ENCODE peak calls at places on chromosome 18, in nine cellular contexts. One of them, this sample, is unnamed.
A peak's percentile ranks its signal among the peaks of the same experiment; 100 is the strongest.

GRCh38 chr18:55289775-55290174 is 298.2 kb downstream of the TCF4 start:
- DNase-seq in mucosa of gallbladder: no peak
- DNase-seq in stimulated activated CD4-positive, alpha-beta T cell treated with anti-CD3 and anti-CD28 coated beads, Interleukin-15, amount 100 ng/mL, for 24 hours: no peak
- DNase-seq in right lobe of liver: no peak
- DNase-seq in DMS79 treated with DMSO at 0.1 percent for 48 hours: no peak
- DNase-seq in naive thymus-derived CD8-positive, alpha-beta T cell: no peak
- DNase-seq in NCI-H1417: no peak
- DNase-seq in right cardiac atrium: no peak
- DNase-seq in kidney glomerular epithelial cell: no peak
- DNase-seq in this sample: no peak

GRCh38 chr18:57128229-57128911 is 18.5 kb upstream of the BOD1L2 start:
- DNase-seq in NCI-H1417: no peak
- DNase-seq in right cardiac atrium: no peak
- DNase-seq in naive thymus-derived CD8-positive, alpha-beta T cell: no peak
- DNase-seq in mucosa of gallbladder: no peak
- DNase-seq in stimulated activated CD4-positive, alpha-beta T cell treated with anti-CD3 and anti-CD28 coated beads, Interleukin-15, amount 100 ng/mL, for 24 hours: no peak
- DNase-seq in kidney glomerular epithelial cell: no peak
- DNase-seq in DMS79 treated with DMSO at 0.1 percent for 48 hours: no peak
- DNase-seq in right lobe of liver: peak; percentile 50
- DNase-seq in this sample: no peak

GRCh38 chr18:24799176-24799575 is 338.7 kb downstream of the HRH4 start:
- DNase-seq in right cardiac atrium: no peak
- DNase-seq in stimulated activated CD4-positive, alpha-beta T cell treated with anti-CD3 and anti-CD28 coated beads, Interleukin-15, amount 100 ng/mL, for 24 hours: no peak
- DNase-seq in DMS79 treated with DMSO at 0.1 percent for 48 hours: no peak
- DNase-seq in kidney glomerular epithelial cell: no peak
- DNase-seq in NCI-H1417: no peak
- DNase-seq in right lobe of liver: no peak
- DNase-seq in naive thymus-derived CD8-positive, alpha-beta T cell: no peak
- DNase-seq in mucosa of gallbladder: no peak
- DNase-seq in this sample: no peak

GRCh38 chr18:3251963-3252277 is 4.3 kb downstream of the MYL12A start:
- DNase-seq in NCI-H1417: no peak
- DNase-seq in right lobe of liver: no peak
- DNase-seq in mucosa of gallbladder: no peak
- DNase-seq in naive thymus-derived CD8-positive, alpha-beta T cell: no peak
- DNase-seq in stimulated activated CD4-positive, alpha-beta T cell treated with anti-CD3 and anti-CD28 coated beads, Interleukin-15, amount 100 ng/mL, for 24 hours: no peak
- DNase-seq in kidney glomerular epithelial cell: no peak
- DNase-seq in DMS79 treated with DMSO at 0.1 percent for 48 hours: no peak
- DNase-seq in right cardiac atrium: no peak
- DNase-seq in this sample: no peak

GRCh38 chr18:50806208-50806616 is 13.6 kb downstream of the MRO start:
- DNase-seq in mucosa of gallbladder: peak; percentile 75
- DNase-seq in kidney glomerular epithelial cell: no peak
- DNase-seq in DMS79 treated with DMSO at 0.1 percent for 48 hours: no peak
- DNase-seq in right cardiac atrium: peak; percentile 59
- DNase-seq in right lobe of liver: no peak
- DNase-seq in NCI-H1417: no peak
- DNase-seq in naive thymus-derived CD8-positive, alpha-beta T cell: no peak
- DNase-seq in stimulated activated CD4-positive, alpha-beta T cell treated with anti-CD3 and anti-CD28 coated beads, Interleukin-15, amount 100 ng/mL, for 24 hours: no peak
- DNase-seq in this sample: peak; percentile 27

GRCh38 chr18:75010260-75010659 is 198.7 kb downstream of the PTGR3 start:
- DNase-seq in kidney glomerular epithelial cell: no peak
- DNase-seq in right cardiac atrium: no peak
- DNase-seq in stimulated activated CD4-positive, alpha-beta T cell treated with anti-CD3 and anti-CD28 coated beads, Interleukin-15, amount 100 ng/mL, for 24 hours: no peak
- DNase-seq in mucosa of gallbladder: no peak
- DNase-seq in naive thymus-derived CD8-positive, alpha-beta T cell: no peak
- DNase-seq in NCI-H1417: no peak
- DNase-seq in DMS79 treated with DMSO at 0.1 percent for 48 hours: no peak
- DNase-seq in right lobe of liver: no peak
- DNase-seq in this sample: no peak

GRCh38 chr18:42018831-42019230 is 63.8 kb downstream of the PIK3C3 start:
- DNase-seq in NCI-H1417: no peak
- DNase-seq in stimulated activated CD4-positive, alpha-beta T cell treated with anti-CD3 and anti-CD28 coated beads, Interleukin-15, amount 100 ng/mL, for 24 hours: no peak
- DNase-seq in DMS79 treated with DMSO at 0.1 percent for 48 hours: no peak
- DNase-seq in mucosa of gallbladder: no peak
- DNase-seq in right cardiac atrium: no peak
- DNase-seq in kidney glomerular epithelial cell: no peak
- DNase-seq in right lobe of liver: no peak
- DNase-seq in naive thymus-derived CD8-positive, alpha-beta T cell: no peak
- DNase-seq in this sample: no peak

GRCh38 chr18:52582061-52582460 is 242.1 kb downstream of the DCC start:
- DNase-seq in mucosa of gallbladder: no peak
- DNase-seq in kidney glomerular epithelial cell: no peak
- DNase-seq in NCI-H1417: no peak
- DNase-seq in DMS79 treated with DMSO at 0.1 percent for 48 hours: no peak
- DNase-seq in right lobe of liver: no peak
- DNase-seq in stimulated activated CD4-positive, alpha-beta T cell treated with anti-CD3 and anti-CD28 coated beads, Interleukin-15, amount 100 ng/mL, for 24 hours: no peak
- DNase-seq in right cardiac atrium: no peak
- DNase-seq in naive thymus-derived CD8-positive, alpha-beta T cell: no peak
- DNase-seq in this sample: no peak

GRCh38 chr18:59735269-59735860 is 38.1 kb upstream of the CCBE1 start:
- DNase-seq in right cardiac atrium: peak; percentile 69
- DNase-seq in mucosa of gallbladder: no peak
- DNase-seq in stimulated activated CD4-positive, alpha-beta T cell treated with anti-CD3 and anti-CD28 coated beads, Interleukin-15, amount 100 ng/mL, for 24 hours: no peak
- DNase-seq in right lobe of liver: no peak
- DNase-seq in DMS79 treated with DMSO at 0.1 percent for 48 hours: no peak
- DNase-seq in kidney glomerular epithelial cell: no peak
- DNase-seq in naive thymus-derived CD8-positive, alpha-beta T cell: no peak
- DNase-seq in NCI-H1417: no peak
- DNase-seq in this sample: no peak

GRCh38 chr18:69874058-69874457 is 73.6 kb downstream of the CD226 start:
- DNase-seq in mucosa of gallbladder: no peak
- DNase-seq in NCI-H1417: no peak
- DNase-seq in DMS79 treated with DMSO at 0.1 percent for 48 hours: no peak
- DNase-seq in right cardiac atrium: no peak
- DNase-seq in right lobe of liver: no peak
- DNase-seq in stimulated activated CD4-positive, alpha-beta T cell treated with anti-CD3 and anti-CD28 coated beads, Interleukin-15, amount 100 ng/mL, for 24 hours: no peak
- DNase-seq in naive thymus-derived CD8-positive, alpha-beta T cell: no peak
- DNase-seq in kidney glomerular epithelial cell: peak; percentile 31
- DNase-seq in this sample: no peak

GRCh38 chr18:61953161-61953560 is 60.4 kb upstream of the RNF152 start:
- DNase-seq in stimulated activated CD4-positive, alpha-beta T cell treated with anti-CD3 and anti-CD28 coated beads, Interleukin-15, amount 100 ng/mL, for 24 hours: no peak
- DNase-seq in naive thymus-derived CD8-positive, alpha-beta T cell: no peak
- DNase-seq in DMS79 treated with DMSO at 0.1 percent for 48 hours: no peak
- DNase-seq in right cardiac atrium: no peak
- DNase-seq in mucosa of gallbladder: no peak
- DNase-seq in kidney glomerular epithelial cell: no peak
- DNase-seq in NCI-H1417: no peak
- DNase-seq in right lobe of liver: no peak
- DNase-seq in this sample: no peak

GRCh38 chr18:29874519-29875098 is 1167.9 kb downstream of the DSC3 start:
- DNase-seq in kidney glomerular epithelial cell: peak; percentile 66
- DNase-seq in stimulated activated CD4-positive, alpha-beta T cell treated with anti-CD3 and anti-CD28 coated beads, Interleukin-15, amount 100 ng/mL, for 24 hours: no peak
- DNase-seq in mucosa of gallbladder: no peak
- DNase-seq in right lobe of liver: no peak
- DNase-seq in NCI-H1417: peak; percentile 35
- DNase-seq in naive thymus-derived CD8-positive, alpha-beta T cell: no peak
- DNase-seq in DMS79 treated with DMSO at 0.1 percent for 48 hours: no peak
- DNase-seq in right cardiac atrium: no peak
- DNase-seq in this sample: peak; percentile 78

GRCh38 chr18:427005-427404 is 73.5 kb downstream of the COLEC12 start:
- DNase-seq in right cardiac atrium: no peak
- DNase-seq in mucosa of gallbladder: no peak
- DNase-seq in DMS79 treated with DMSO at 0.1 percent for 48 hours: no peak
- DNase-seq in NCI-H1417: no peak
- DNase-seq in kidney glomerular epithelial cell: peak; percentile 57
- DNase-seq in naive thymus-derived CD8-positive, alpha-beta T cell: no peak
- DNase-seq in stimulated activated CD4-positive, alpha-beta T cell treated with anti-CD3 and anti-CD28 coated beads, Interleukin-15, amount 100 ng/mL, for 24 hours: peak; percentile 7
- DNase-seq in right lobe of liver: no peak
- DNase-seq in this sample: no peak

GRCh38 chr18:80147037-80147417 is 38.0 kb downstream of the ADNP2 start:
- DNase-seq in right cardiac atrium: no peak
- DNase-seq in DMS79 treated with DMSO at 0.1 percent for 48 hours: peak; percentile 6
- DNase-seq in naive thymus-derived CD8-positive, alpha-beta T cell: no peak
- DNase-seq in right lobe of liver: no peak
- DNase-seq in mucosa of gallbladder: no peak
- DNase-seq in kidney glomerular epithelial cell: no peak
- DNase-seq in NCI-H1417: peak; percentile 47
- DNase-seq in stimulated activated CD4-positive, alpha-beta T cell treated with anti-CD3 and anti-CD28 coated beads, Interleukin-15, amount 100 ng/mL, for 24 hours: no peak
- DNase-seq in this sample: no peak

GRCh38 chr18:56166914-56167313 is 471.5 kb downstream of the TXNL1 start:
- DNase-seq in right cardiac atrium: no peak
- DNase-seq in stimulated activated CD4-positive, alpha-beta T cell treated with anti-CD3 and anti-CD28 coated beads, Interleukin-15, amount 100 ng/mL, for 24 hours: no peak
- DNase-seq in mucosa of gallbladder: no peak
- DNase-seq in kidney glomerular epithelial cell: no peak
- DNase-seq in DMS79 treated with DMSO at 0.1 percent for 48 hours: no peak
- DNase-seq in naive thymus-derived CD8-positive, alpha-beta T cell: no peak
- DNase-seq in right lobe of liver: no peak
- DNase-seq in NCI-H1417: no peak
- DNase-seq in this sample: no peak

GRCh38 chr18:12032786-12033642 is 51.7 kb downstream of the IMPA2 start:
- DNase-seq in mucosa of gallbladder: no peak
- DNase-seq in naive thymus-derived CD8-positive, alpha-beta T cell: no peak
- DNase-seq in right cardiac atrium: no peak
- DNase-seq in kidney glomerular epithelial cell: no peak
- DNase-seq in DMS79 treated with DMSO at 0.1 percent for 48 hours: no peak
- DNase-seq in stimulated activated CD4-positive, alpha-beta T cell treated with anti-CD3 and anti-CD28 coated beads, Interleukin-15, amount 100 ng/mL, for 24 hours: no peak
- DNase-seq in right lobe of liver: no peak
- DNase-seq in NCI-H1417: no peak
- DNase-seq in this sample: no peak

GRCh38 chr18:47485221-47485797 is 233.8 kb upstream of the SKOR2 start:
- DNase-seq in right lobe of liver: no peak
- DNase-seq in stimulated activated CD4-positive, alpha-beta T cell treated with anti-CD3 and anti-CD28 coated beads, Interleukin-15, amount 100 ng/mL, for 24 hours: no peak
- DNase-seq in mucosa of gallbladder: no peak
- DNase-seq in right cardiac atrium: peak; percentile 67
- DNase-seq in kidney glomerular epithelial cell: no peak
- DNase-seq in naive thymus-derived CD8-positive, alpha-beta T cell: no peak
- DNase-seq in DMS79 treated with DMSO at 0.1 percent for 48 hours: no peak
- DNase-seq in NCI-H1417: no peak
- DNase-seq in this sample: peak; percentile 23

GRCh38 chr18:52979888-52980287 is 639.9 kb downstream of the DCC start:
- DNase-seq in stimulated activated CD4-positive, alpha-beta T cell treated with anti-CD3 and anti-CD28 coated beads, Interleukin-15, amount 100 ng/mL, for 24 hours: no peak
- DNase-seq in DMS79 treated with DMSO at 0.1 percent for 48 hours: no peak
- DNase-seq in NCI-H1417: no peak
- DNase-seq in kidney glomerular epithelial cell: no peak
- DNase-seq in mucosa of gallbladder: no peak
- DNase-seq in naive thymus-derived CD8-positive, alpha-beta T cell: no peak
- DNase-seq in right cardiac atrium: no peak
- DNase-seq in right lobe of liver: no peak
- DNase-seq in this sample: no peak

GRCh38 chr18:49072524-49072934 is 121.8 kb upstream of the SMAD7 start:
- DNase-seq in naive thymus-derived CD8-positive, alpha-beta T cell: no peak
- DNase-seq in right cardiac atrium: peak; percentile 88
- DNase-seq in kidney glomerular epithelial cell: no peak
- DNase-seq in DMS79 treated with DMSO at 0.1 percent for 48 hours: no peak
- DNase-seq in stimulated activated CD4-positive, alpha-beta T cell treated with anti-CD3 and anti-CD28 coated beads, Interleukin-15, amount 100 ng/mL, for 24 hours: no peak
- DNase-seq in mucosa of gallbladder: no peak
- DNase-seq in right lobe of liver: peak; percentile 64
- DNase-seq in NCI-H1417: no peak
- DNase-seq in this sample: no peak

GRCh38 chr18:12048827-12049175 is 44.8 kb upstream of the ANKRD62 start:
- DNase-seq in kidney glomerular epithelial cell: peak; percentile 36
- DNase-seq in right cardiac atrium: no peak
- DNase-seq in stimulated activated CD4-positive, alpha-beta T cell treated with anti-CD3 and anti-CD28 coated beads, Interleukin-15, amount 100 ng/mL, for 24 hours: no peak
- DNase-seq in mucosa of gallbladder: no peak
- DNase-seq in right lobe of liver: no peak
- DNase-seq in DMS79 treated with DMSO at 0.1 percent for 48 hours: no peak
- DNase-seq in NCI-H1417: no peak
- DNase-seq in naive thymus-derived CD8-positive, alpha-beta T cell: no peak
- DNase-seq in this sample: no peak

GRCh38 chr18:830315-830901 is 18.4 kb upstream of the YES1 start:
- DNase-seq in right cardiac atrium: no peak
- DNase-seq in DMS79 treated with DMSO at 0.1 percent for 48 hours: peak; percentile 20
- DNase-seq in NCI-H1417: no peak
- DNase-seq in naive thymus-derived CD8-positive, alpha-beta T cell: peak; percentile 61
- DNase-seq in kidney glomerular epithelial cell: no peak
- DNase-seq in stimulated activated CD4-positive, alpha-beta T cell treated with anti-CD3 and anti-CD28 coated beads, Interleukin-15, amount 100 ng/mL, for 24 hours: peak; percentile 16
- DNase-seq in mucosa of gallbladder: no peak
- DNase-seq in right lobe of liver: no peak
- DNase-seq in this sample: peak; percentile 72

GRCh38 chr18:25236736-25237135 is 115.2 kb downstream of the ZNF521 start:
- DNase-seq in kidney glomerular epithelial cell: no peak
- DNase-seq in naive thymus-derived CD8-positive, alpha-beta T cell: no peak
- DNase-seq in DMS79 treated with DMSO at 0.1 percent for 48 hours: no peak
- DNase-seq in right lobe of liver: no peak
- DNase-seq in NCI-H1417: no peak
- DNase-seq in mucosa of gallbladder: no peak
- DNase-seq in right cardiac atrium: no peak
- DNase-seq in stimulated activated CD4-positive, alpha-beta T cell treated with anti-CD3 and anti-CD28 coated beads, Interleukin-15, amount 100 ng/mL, for 24 hours: no peak
- DNase-seq in this sample: no peak

GRCh38 chr18:8988262-8988871 is 114.1 kb upstream of the NDUFV2 start:
- DNase-seq in naive thymus-derived CD8-positive, alpha-beta T cell: peak; percentile 58
- DNase-seq in DMS79 treated with DMSO at 0.1 percent for 48 hours: peak; percentile 45
- DNase-seq in kidney glomerular epithelial cell: peak; percentile 31
- DNase-seq in right cardiac atrium: peak; percentile 75
- DNase-seq in NCI-H1417: peak; percentile 58
- DNase-seq in stimulated activated CD4-positive, alpha-beta T cell treated with anti-CD3 and anti-CD28 coated beads, Interleukin-15, amount 100 ng/mL, for 24 hours: peak; percentile 64
- DNase-seq in mucosa of gallbladder: peak; percentile 35
- DNase-seq in right lobe of liver: peak; percentile 67
- DNase-seq in this sample: peak; percentile 92

GRCh38 chr18:62717059-62717849 is 1.9 kb downstream of the PHLPP1 start:
- DNase-seq in right cardiac atrium: no peak
- DNase-seq in mucosa of gallbladder: peak; percentile 26
- DNase-seq in naive thymus-derived CD8-positive, alpha-beta T cell: peak; percentile 25
- DNase-seq in kidney glomerular epithelial cell: peak; percentile 60
- DNase-seq in stimulated activated CD4-positive, alpha-beta T cell treated with anti-CD3 and anti-CD28 coated beads, Interleukin-15, amount 100 ng/mL, for 24 hours: peak; percentile 53
- DNase-seq in DMS79 treated with DMSO at 0.1 percent for 48 hours: peak; percentile 62
- DNase-seq in right lobe of liver: peak; percentile 63
- DNase-seq in NCI-H1417: peak; percentile 58
- DNase-seq in this sample: peak; percentile 70

GRCh38 chr18:74163019-74163656 is 14.8 kb downstream of the TIMM21 start:
- DNase-seq in naive thymus-derived CD8-positive, alpha-beta T cell: no peak
- DNase-seq in kidney glomerular epithelial cell: no peak
- DNase-seq in right cardiac atrium: no peak
- DNase-seq in stimulated activated CD4-positive, alpha-beta T cell treated with anti-CD3 and anti-CD28 coated beads, Interleukin-15, amount 100 ng/mL, for 24 hours: no peak
- DNase-seq in mucosa of gallbladder: no peak
- DNase-seq in DMS79 treated with DMSO at 0.1 percent for 48 hours: no peak
- DNase-seq in NCI-H1417: no peak
- DNase-seq in right lobe of liver: no peak
- DNase-seq in this sample: no peak

GRCh38 chr18:79530821-79531220 is 135.1 kb downstream of the NFATC1 start:
- DNase-seq in naive thymus-derived CD8-positive, alpha-beta T cell: no peak
- DNase-seq in mucosa of gallbladder: no peak
- DNase-seq in right cardiac atrium: peak; percentile 51
- DNase-seq in right lobe of liver: peak; percentile 23
- DNase-seq in DMS79 treated with DMSO at 0.1 percent for 48 hours: no peak
- DNase-seq in kidney glomerular epithelial cell: no peak
- DNase-seq in stimulated activated CD4-positive, alpha-beta T cell treated with anti-CD3 and anti-CD28 coated beads, Interleukin-15, amount 100 ng/mL, for 24 hours: no peak
- DNase-seq in NCI-H1417: no peak
- DNase-seq in this sample: no peak

GRCh38 chr18:21857871-21858270 is 117.3 kb downstream of the MIB1 start:
- DNase-seq in right cardiac atrium: no peak
- DNase-seq in DMS79 treated with DMSO at 0.1 percent for 48 hours: no peak
- DNase-seq in NCI-H1417: no peak
- DNase-seq in kidney glomerular epithelial cell: no peak
- DNase-seq in mucosa of gallbladder: no peak
- DNase-seq in right lobe of liver: no peak
- DNase-seq in stimulated activated CD4-positive, alpha-beta T cell treated with anti-CD3 and anti-CD28 coated beads, Interleukin-15, amount 100 ng/mL, for 24 hours: no peak
- DNase-seq in naive thymus-derived CD8-positive, alpha-beta T cell: no peak
- DNase-seq in this sample: no peak

GRCh38 chr18:48528861-48529260 is 10.0 kb upstream of the CTIF start:
- DNase-seq in naive thymus-derived CD8-positive, alpha-beta T cell: no peak
- DNase-seq in right cardiac atrium: no peak
- DNase-seq in NCI-H1417: no peak
- DNase-seq in stimulated activated CD4-positive, alpha-beta T cell treated with anti-CD3 and anti-CD28 coated beads, Interleukin-15, amount 100 ng/mL, for 24 hours: no peak
- DNase-seq in kidney glomerular epithelial cell: no peak
- DNase-seq in DMS79 treated with DMSO at 0.1 percent for 48 hours: no peak
- DNase-seq in right lobe of liver: no peak
- DNase-seq in mucosa of gallbladder: no peak
- DNase-seq in this sample: no peak